ENCODE peak calls at places on chromosomes 4 and X, in seven cellular contexts. P is choroid plexus epithelial cell; Y is CD8-positive, alpha-beta T cell; O is endothelial cell of umbilical vein; M is mammary epithelial cell; G is cardiac fibroblast; J is foreskin fibroblast. V is an unnamed sample.

GRCh38 chr4:3257125-3257690 is 8.2 kb downstream of the MSANTD1 start:
- DNase-seq in J (no peak), M (peak), O (no peak), P (no peak), G (no peak), Y (no peak), V (no peak)

GRCh38 chr4:76485450-76485849 is 50.4 kb downstream of the SHROOM3 start:
- DNase-seq in Y (no peak), J (peak), M (peak), P (peak), O (no peak), G (no peak), V (no peak)

GRCh38 chr4:113407409-113407808 is 354.1 kb downstream of the CAMK2D start:
- DNase-seq in J (no peak), G (no peak), Y (no peak), M (no peak), P (no peak), O (no peak), V (no peak)

GRCh38 chr4:98556451-98556850 is 102.0 kb downstream of the TSPAN5 start:
- DNase-seq in Y (no peak), O (no peak), M (no peak), J (no peak), G (peak), P (no peak), V (no peak)

GRCh38 chr4:84639143-84639542 is 56.2 kb downstream of the CDS1 start:
- DNase-seq in G (no peak), Y (no peak), J (no peak), O (no peak), P (no peak), M (no peak), V (no peak)

GRCh38 chr4:10161146-10161545 is 44.5 kb upstream of the WDR1 start:
- DNase-seq in O (no peak), Y (no peak), M (peak), P (peak), G (peak), J (no peak), V (no peak)

GRCh38 chr4:180106122-180106521 is 2137.1 kb upstream of the TENM3 start:
- DNase-seq in G (no peak), M (peak), J (no peak), Y (no peak), P (no peak), O (no peak), V (no peak)

GRCh38 chr4:137310593-137311490 is 221.5 kb downstream of the PCDH18 start:
- DNase-seq in J (peak), P (peak), M (peak), Y (no peak), G (peak), O (no peak), V (no peak)

GRCh38 chr4:140688711-140689598 is 67.2 kb downstream of the TBC1D9 start:
- DNase-seq in Y (no peak), G (no peak), J (peak), M (no peak), P (peak), O (no peak), V (no peak)

GRCh38 chrX:155938132-155938531 is 57.0 kb downstream of the VAMP7 start:
- DNase-seq in G (no peak), M (no peak), Y (no peak), O (no peak), J (no peak), P (no peak), V (no peak)

GRCh38 chr4:76996445-76996844 is 46.9 kb downstream of the SEPTIN11 start:
- DNase-seq in J (no peak), O (no peak), M (no peak), Y (no peak), P (no peak), G (no peak), V (no peak)

GRCh38 chrX:103175944-103176753 is 38.8 kb upstream of the BEX4 start:
- DNase-seq in O (peak), Y (peak), M (peak), G (peak), J (peak), P (peak), V (peak)

GRCh38 chr4:169070895-169071218 is 60.8 kb upstream of the CBR4 start:
- DNase-seq in J (no peak), Y (no peak), P (peak), M (peak), G (peak), O (no peak), V (no peak)

GRCh38 chrX:149494844-149495565 is 10.1 kb downstream of the IDS start:
- DNase-seq in Y (peak), P (peak), G (no peak), J (no peak), M (peak), O (no peak), V (no peak)

GRCh38 chrX:16786791-16787735 is 797 bp downstream of the TXLNG start:
- DNase-seq in J (peak), Y (peak), M (peak), G (peak), O (no peak), P (no peak), V (no peak)

GRCh38 chrX:130247996-130248395 is 20.7 kb downstream of the ZNF280C start:
- DNase-seq in P (no peak), J (no peak), O (no peak), Y (no peak), M (no peak), G (no peak), V (no peak)

GRCh38 chr4:181687116-181687515 is 556.1 kb upstream of the TENM3 start:
- DNase-seq in G (no peak), J (peak), M (no peak), Y (no peak), O (no peak), P (no peak), V (no peak)

GRCh38 chrX:38636949-38637819 is 75.8 kb downstream of the TSPAN7 start:
- DNase-seq in M (no peak), P (peak), O (peak), J (no peak), G (no peak), Y (no peak), V (no peak)

GRCh38 chr4:121147923-121148443 is 16.1 kb downstream of the TNIP3 start:
- DNase-seq in O (no peak), M (no peak), G (no peak), J (peak), P (no peak), Y (no peak), V (no peak)

GRCh38 chr4:100114909-100115308 is 75.4 kb downstream of the DDIT4L start:
- DNase-seq in P (no peak), M (no peak), Y (no peak), J (no peak), G (no peak), O (peak), V (no peak)

GRCh38 chrX:49879656-49880277 is 483 bp downstream of the USP27X start:
- DNase-seq in P (peak), G (no peak), M (no peak), O (peak), Y (no peak), J (peak), V (no peak)

GRCh38 chrX:70769659-70770232 is 138.8 kb downstream of the TEX11 start:
- DNase-seq in O (peak), J (peak), M (no peak), Y (no peak), P (peak), G (peak), V (no peak)

GRCh38 chrX:155216940-155217450 is 735 bp downstream of the VBP1 start:
- DNase-seq in G (peak), M (no peak), O (peak), Y (no peak), J (peak), P (peak), V (no peak)

GRCh38 chr4:39635023-39635422 is 3.6 kb downstream of the SMIM14 start:
- DNase-seq in Y (no peak), J (no peak), M (peak), G (no peak), O (no peak), P (no peak), V (no peak)

GRCh38 chr4:38386011-38386551 is 277.9 kb upstream of the KLF3 start:
- DNase-seq in M (no peak), P (no peak), G (no peak), Y (no peak), O (no peak), J (no peak), V (no peak)

GRCh38 chr4:39668835-39669234 is 29.1 kb upstream of the UBE2K start:
- DNase-seq in G (no peak), Y (no peak), J (no peak), P (no peak), O (no peak), M (no peak), V (no peak)

GRCh38 chr4:5773271-5773555 is 62.2 kb downstream of the EVC start:
- DNase-seq in G (no peak), J (peak), M (peak), Y (no peak), O (no peak), P (peak), V (no peak)

GRCh38 chr4:53818112-53818511 is 226.8 kb upstream of the LNX1 start:
- DNase-seq in J (peak), Y (no peak), P (no peak), G (peak), M (no peak), O (no peak), V (no peak)

GRCh38 chr4:168877779-168878491 is 132.1 kb downstream of the CBR4 start:
- DNase-seq in Y (no peak), J (peak), G (peak), M (peak), P (no peak), O (peak), V (no peak)

GRCh38 chr4:179307297-179308136 is 1865.3 kb upstream of the AGA start:
- DNase-seq in M (peak), Y (no peak), P (peak), J (peak), G (peak), O (no peak), V (peak)

GRCh38 chr4:16237715-16238114 is 11.4 kb upstream of the TAPT1 start:
- DNase-seq in M (no peak), P (no peak), G (no peak), O (no peak), J (no peak), Y (no peak), V (no peak)

GRCh38 chr4:173073939-173074500 is 94.6 kb upstream of the GALNT7 start:
- DNase-seq in P (no peak), G (no peak), O (no peak), Y (no peak), M (no peak), J (no peak), V (no peak)

GRCh38 chrX:111039606-111040005 is 56.4 kb upstream of the PAK3 start:
- DNase-seq in M (peak), Y (no peak), J (no peak), O (no peak), P (no peak), G (no peak), V (no peak)

GRCh38 chrX:48496660-48497059 is 12.1 kb upstream of the PORCN start:
- DNase-seq in P (peak), Y (no peak), G (no peak), J (peak), M (no peak), O (no peak), V (no peak)

DNA sequence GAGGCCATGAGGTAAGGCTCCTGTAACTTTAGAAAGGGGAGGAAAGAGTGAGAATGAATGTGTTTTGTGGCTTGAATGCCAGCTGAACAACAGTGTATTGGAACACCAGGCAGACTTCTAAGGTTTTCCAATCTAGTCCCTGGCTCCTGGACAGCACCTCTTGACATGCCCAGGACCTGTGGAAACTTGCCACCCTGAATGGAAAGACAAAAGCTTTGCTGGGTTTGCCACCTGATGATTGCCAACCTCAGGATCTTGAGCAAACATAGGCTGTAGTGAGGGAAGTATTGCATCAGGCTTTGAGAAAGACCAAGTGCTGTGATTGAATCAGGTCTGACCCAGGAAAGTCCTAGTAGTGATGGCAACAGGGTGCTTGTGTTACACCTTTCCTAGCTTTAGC is 1393.1 kb upstream of the DIAPH2 start:
- DNase-seq in Y (no peak), P (no peak), O (no peak), M (peak), J (no peak), G (no peak), V (no peak)
- TF ChIP-seq CTCF in Y (no peak), P (no peak), O (no peak), M (no peak), J (no peak), G (no peak), V (no peak)

GRCh38 chr4:158172196-158172557 is 648 bp downstream of the GASK1B start:
- DNase-seq in O (no peak), P (peak), J (peak), G (peak), M (peak), Y (no peak), V (no peak)

GRCh38 chr4:158169931-158170690 is 2.7 kb downstream of the GASK1B start:
- DNase-seq in J (peak), M (peak), P (peak), Y (no peak), G (peak), O (peak), V (no peak)

GRCh38 chr4:158169516-158169915 is 3.3 kb downstream of the GASK1B start:
- DNase-seq in M (peak), P (no peak), O (peak), J (peak), G (peak), Y (no peak), V (no peak)

GRCh38 chr4:158171456-158171790 is 1.4 kb downstream of the GASK1B start:
- DNase-seq in O (peak), G (no peak), M (no peak), J (no peak), Y (no peak), P (no peak), V (no peak)

DNA sequence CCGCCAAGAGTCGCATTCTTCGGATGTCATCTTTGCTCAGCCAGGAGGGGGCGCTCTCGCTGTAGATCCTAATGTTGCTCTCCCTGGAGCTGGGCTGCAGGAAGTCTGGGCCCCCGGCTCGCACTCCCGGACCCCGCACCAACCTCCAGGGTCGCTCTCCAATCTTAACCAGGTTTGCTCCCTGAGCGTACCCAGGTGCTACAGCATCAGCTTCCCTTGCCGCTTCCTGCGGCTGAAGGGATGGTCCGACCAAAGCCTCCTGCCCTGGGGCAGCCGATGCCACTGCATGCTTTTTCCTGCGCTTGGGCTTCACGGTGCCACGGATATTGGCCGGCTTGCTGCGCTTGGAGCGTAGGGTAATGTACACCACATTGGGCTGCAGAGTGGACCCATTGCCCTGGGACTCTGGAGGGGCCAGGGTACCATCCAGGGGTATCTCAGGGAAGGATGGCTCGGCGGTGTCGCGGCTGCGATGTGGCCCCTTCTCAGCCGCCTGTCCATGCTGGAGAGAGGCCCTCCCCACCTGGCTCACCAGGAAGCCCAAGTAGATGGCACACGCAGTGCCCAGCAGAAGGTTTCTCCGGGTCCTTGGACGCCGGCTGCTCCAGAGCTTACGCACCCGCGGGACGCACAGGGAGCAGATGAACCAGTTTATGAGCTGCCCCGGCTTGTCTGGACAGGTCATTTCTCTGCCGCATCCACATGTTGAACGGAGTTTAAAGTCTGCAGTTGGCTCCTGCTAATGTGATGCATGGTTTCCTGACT is 2.0 kb downstream of the GASK1B start:
- DNase-seq in G (peak), O (peak), J (peak), Y (no peak), P (peak), M (peak), V (no peak)
- H3K4me3 ChIP-seq in G (peak), O (peak), J (peak), Y (no peak), P (peak), M (peak), V (no peak)

DNA sequence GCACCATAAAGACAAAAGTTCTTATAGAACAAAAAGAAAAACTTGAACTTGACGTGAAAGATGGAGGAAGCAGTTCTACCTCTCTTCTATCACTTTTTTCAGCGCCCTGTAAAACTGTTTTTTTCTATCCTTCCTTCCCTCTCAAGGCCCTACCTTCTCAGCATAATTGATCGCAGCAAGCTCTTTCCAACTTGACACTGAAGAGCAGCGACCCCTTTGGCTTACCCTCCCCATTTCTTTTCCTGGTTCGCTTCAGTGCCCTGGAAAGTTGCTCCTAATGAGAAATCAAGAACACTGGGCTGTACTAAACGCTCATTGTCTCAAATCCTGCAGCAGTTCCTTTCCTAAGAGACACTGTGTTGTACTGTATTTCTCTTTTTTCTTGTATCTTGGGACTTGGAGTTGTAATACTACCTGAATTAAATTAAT is 150.6 kb upstream of the SLC4A4 start:
- DNase-seq in Y (no peak), G (peak), P (no peak), O (no peak), M (no peak), J (no peak), V (no peak)
- TF ChIP-seq CTCF in Y (no peak), G (no peak), P (no peak), O (no peak), M (no peak), J (no peak), V (no peak)

GRCh38 chrX:41449615-41450014 is 2.5 kb downstream of the NYX start:
- DNase-seq in J (peak), O (peak), P (peak), Y (no peak), G (peak), M (peak), V (no peak)
- H3K4me3 ChIP-seq in J (no peak), O (no peak), P (no peak), Y (no peak), G (no peak), M (no peak), V (no peak)

DNA sequence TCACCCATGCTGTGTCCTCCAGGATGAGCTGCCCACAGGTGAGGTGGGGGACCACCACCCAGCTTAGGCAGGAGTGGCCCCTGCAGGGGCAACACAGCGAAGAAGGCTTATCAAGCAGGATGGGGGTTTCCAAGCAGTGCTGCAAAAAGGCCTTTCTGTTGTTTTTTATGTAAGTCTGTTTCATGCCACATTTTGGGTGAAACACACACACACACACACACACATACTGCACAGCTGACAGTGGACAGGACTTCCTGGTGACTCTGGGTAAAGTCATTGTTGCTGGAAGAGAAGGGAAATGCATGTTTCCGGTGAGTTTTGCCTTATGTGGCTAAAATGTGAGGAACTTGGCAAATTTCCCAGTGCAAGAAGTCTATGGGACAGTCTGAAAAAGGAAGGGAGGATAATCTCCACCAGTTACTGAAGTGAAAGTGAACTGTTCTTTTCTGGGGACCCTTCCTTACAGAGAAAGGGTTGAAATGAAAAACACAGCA is 119.2 kb downstream of the IRF2 start:
- DNase-seq in J (peak), G (peak), P (peak), M (peak), O (peak), Y (no peak), V (peak)
- TF ChIP-seq CTCF in J (no peak), G (no peak), P (no peak), M (no peak), O (no peak), Y (no peak), V (no peak)

DNA sequence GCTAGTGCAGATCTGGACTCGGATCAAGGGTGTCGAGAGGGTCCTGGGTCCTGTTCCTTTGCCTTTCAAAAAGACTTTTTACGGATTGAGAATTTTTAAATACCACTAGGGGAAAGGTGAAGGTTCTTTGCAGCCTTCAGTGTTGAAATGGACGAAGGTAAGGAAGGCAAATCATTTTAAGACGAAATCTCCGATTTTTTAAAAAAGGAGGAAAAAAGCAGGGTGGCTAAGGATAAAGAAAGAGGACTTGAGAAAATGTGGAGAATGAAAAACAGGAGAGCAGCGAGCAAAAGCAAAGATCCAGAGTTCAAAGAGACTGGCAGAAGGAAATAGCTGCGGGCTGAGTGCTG is 333 bp downstream of the EPHA5 start:
- DNase-seq in M (no peak), O (no peak), Y (no peak), G (no peak), P (no peak), J (no peak), V (no peak)
- H3K4me3 ChIP-seq in M (peak), O (peak), Y (no peak), G (peak), P (peak), J (no peak), V (no peak)

GRCh38 chr4:151766691-151767090 is 5.9 kb upstream of the GATB start:
- DNase-seq in J (no peak), P (no peak), Y (no peak), O (no peak), M (peak), G (no peak), V (no peak)

GRCh38 chr4:151760713-151761661 is at the start of gene GATB:
- DNase-seq in P (peak), G (peak), M (peak), Y (peak), O (peak), J (peak), V (peak)
- TF ChIP-seq CTCF in P (peak), G (peak), M (peak), Y (peak), O (no peak), J (peak), V (peak)

V was measured in GM12864.